ENCODE peak calls at places on chromosomes 16 and 17, in four cellular contexts. One of them, this sample, is unnamed.

GRCh38 chr17:17264430-17264829 is 16.6 kb downstream of the COPS3 start:
- DNase-seq in psoas muscle: no peak
- DNase-seq in tibial artery: no peak
- DNase-seq in lower lobe of right lung: no peak
- DNase-seq in this sample: no peak

GRCh38 chr17:61232871-61233270 is 166.8 kb upstream of the TBX2 start:
- DNase-seq in psoas muscle: no peak
- DNase-seq in tibial artery: no peak
- DNase-seq in lower lobe of right lung: no peak
- DNase-seq in this sample: no peak

GRCh38 chr17:43897827-43898226 is 9.5 kb downstream of the MPP2 start:
- DNase-seq in lower lobe of right lung: no peak
- DNase-seq in psoas muscle: no peak
- DNase-seq in tibial artery: no peak
- DNase-seq in this sample: no peak

GRCh38 chr17:73210002-73210678 is 17.3 kb downstream of the COG1 start:
- DNase-seq in tibial artery: no peak
- DNase-seq in psoas muscle: no peak
- DNase-seq in lower lobe of right lung: no peak
- DNase-seq in this sample: no peak

GRCh38 chr17:31388770-31389672 is 2.5 kb upstream of the RAB11FIP4 start:
- DNase-seq in lower lobe of right lung: no peak
- DNase-seq in psoas muscle: no peak
- DNase-seq in tibial artery: peak; percentile 54
- DNase-seq in this sample: no peak

GRCh38 chr17:66373944-66374817 is 71.8 kb downstream of the PRKCA start:
- DNase-seq in tibial artery: no peak
- DNase-seq in psoas muscle: no peak
- DNase-seq in lower lobe of right lung: no peak
- DNase-seq in this sample: no peak

GRCh38 chr16:85454171-85454883 is 158.8 kb upstream of the GSE1 start:
- DNase-seq in lower lobe of right lung: no peak
- DNase-seq in psoas muscle: no peak
- DNase-seq in tibial artery: no peak
- DNase-seq in this sample: no peak

GRCh38 chr17:44976198-44976597 is 8.1 kb upstream of the C1QL1 start:
- DNase-seq in tibial artery: no peak
- DNase-seq in lower lobe of right lung: no peak
- DNase-seq in psoas muscle: no peak
- DNase-seq in this sample: no peak

GRCh38 chr17:19541445-19541844 is 7.8 kb downstream of the SLC47A1 start:
- DNase-seq in lower lobe of right lung: no peak
- DNase-seq in tibial artery: no peak
- DNase-seq in psoas muscle: no peak
- DNase-seq in this sample: no peak

GRCh38 chr16:53372942-53373871 is 61.1 kb upstream of the RBL2 start:
- DNase-seq in lower lobe of right lung: peak; percentile 84
- DNase-seq in tibial artery: no peak
- DNase-seq in psoas muscle: no peak
- DNase-seq in this sample: no peak

GRCh38 chr17:50266384-50267073 is 7.7 kb upstream of the TMEM92 start:
- DNase-seq in psoas muscle: no peak
- DNase-seq in tibial artery: peak; percentile 92
- DNase-seq in lower lobe of right lung: peak; percentile 71
- DNase-seq in this sample: peak; percentile 96

GRCh38 chr16:52561910-52562741 is 15.2 kb upstream of the TOX3 start:
- DNase-seq in tibial artery: no peak
- DNase-seq in psoas muscle: no peak
- DNase-seq in lower lobe of right lung: peak; percentile 54
- DNase-seq in this sample: no peak

GRCh38 chr17:40947929-40948328 is 10.5 kb upstream of the KRT23 start:
- DNase-seq in lower lobe of right lung: no peak
- DNase-seq in tibial artery: no peak
- DNase-seq in psoas muscle: no peak
- DNase-seq in this sample: no peak

GRCh38 chr17:44541884-44542581 is 15.3 kb upstream of the FZD2 start:
- DNase-seq in tibial artery: no peak
- DNase-seq in psoas muscle: no peak
- DNase-seq in lower lobe of right lung: no peak
- DNase-seq in this sample: peak; percentile 94

GRCh38 chr17:72683506-72684404 is 408.7 kb downstream of the SLC39A11 start:
- DNase-seq in tibial artery: peak; percentile 72
- DNase-seq in lower lobe of right lung: peak; percentile 65
- DNase-seq in psoas muscle: peak; percentile 58
- DNase-seq in this sample: no peak

GRCh38 chr17:8885968-8886674 is 18.6 kb upstream of the PIK3R6 start:
- DNase-seq in psoas muscle: no peak
- DNase-seq in tibial artery: no peak
- DNase-seq in lower lobe of right lung: peak; percentile 49
- DNase-seq in this sample: no peak

DNA sequence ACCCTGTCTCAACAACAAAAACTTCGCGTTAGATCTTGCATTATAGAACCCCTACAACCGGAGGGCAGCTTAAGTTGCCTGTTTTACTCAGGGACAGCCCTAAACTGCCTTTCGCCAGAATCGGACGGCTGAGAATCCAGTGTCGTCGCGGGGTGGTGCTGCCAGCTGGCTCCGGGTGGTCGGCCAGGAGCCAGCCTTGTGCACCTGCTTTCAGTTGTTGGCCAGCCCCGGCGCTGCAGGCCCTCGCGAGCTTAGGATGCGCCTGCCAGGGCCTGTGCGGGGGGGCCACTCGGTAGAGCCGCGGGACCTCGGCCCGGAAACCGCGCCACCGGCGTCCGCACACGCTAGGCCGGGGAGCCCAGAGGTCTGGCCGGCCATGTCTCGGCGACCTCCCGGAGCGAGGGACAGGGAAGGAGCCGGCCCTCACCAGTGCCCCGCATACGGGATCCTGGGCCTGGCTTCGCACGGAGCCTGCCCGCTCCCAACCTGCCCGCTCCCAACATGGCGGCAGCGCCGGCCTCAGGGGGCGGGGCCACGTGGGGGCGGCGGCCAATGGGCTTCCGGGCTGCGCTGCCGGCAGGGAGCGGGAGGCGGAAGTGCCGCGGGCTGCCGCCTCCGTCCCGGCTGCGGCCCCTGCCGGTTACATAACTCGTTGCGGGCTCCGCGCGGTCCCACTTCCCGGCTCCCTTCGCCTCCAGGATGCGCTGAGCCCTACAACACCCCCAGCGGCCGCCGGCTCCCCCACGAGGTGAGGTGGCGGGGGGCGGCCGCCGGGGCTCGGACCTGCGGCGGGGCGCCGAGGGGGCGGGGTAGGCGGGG is 14.2 kb downstream of the NAA60 start:
- DNase-seq in tibial artery: peak; percentile 92
- DNase-seq in psoas muscle: peak; percentile 97
- DNase-seq in lower lobe of right lung: peak; percentile 93
- DNase-seq in this sample: no peak
- TF ChIP-seq CTCF in tibial artery: peak; percentile 55
- TF ChIP-seq CTCF in psoas muscle: peak; percentile 57
- TF ChIP-seq CTCF in lower lobe of right lung: peak; percentile 49
- TF ChIP-seq CTCF in this sample: peak; percentile 70

GRCh38 chr16:87392823-87393679 is 915 bp downstream of the MAP1LC3B start:
- DNase-seq in psoas muscle: peak; percentile 72
- DNase-seq in lower lobe of right lung: peak; percentile 78
- DNase-seq in tibial artery: peak; percentile 81
- DNase-seq in this sample: peak; percentile 91
- TF ChIP-seq CTCF in psoas muscle: peak; percentile 30
- TF ChIP-seq CTCF in lower lobe of right lung: peak; percentile 34
- TF ChIP-seq CTCF in tibial artery: peak; percentile 28
- TF ChIP-seq CTCF in this sample: peak; percentile 72

DNA sequence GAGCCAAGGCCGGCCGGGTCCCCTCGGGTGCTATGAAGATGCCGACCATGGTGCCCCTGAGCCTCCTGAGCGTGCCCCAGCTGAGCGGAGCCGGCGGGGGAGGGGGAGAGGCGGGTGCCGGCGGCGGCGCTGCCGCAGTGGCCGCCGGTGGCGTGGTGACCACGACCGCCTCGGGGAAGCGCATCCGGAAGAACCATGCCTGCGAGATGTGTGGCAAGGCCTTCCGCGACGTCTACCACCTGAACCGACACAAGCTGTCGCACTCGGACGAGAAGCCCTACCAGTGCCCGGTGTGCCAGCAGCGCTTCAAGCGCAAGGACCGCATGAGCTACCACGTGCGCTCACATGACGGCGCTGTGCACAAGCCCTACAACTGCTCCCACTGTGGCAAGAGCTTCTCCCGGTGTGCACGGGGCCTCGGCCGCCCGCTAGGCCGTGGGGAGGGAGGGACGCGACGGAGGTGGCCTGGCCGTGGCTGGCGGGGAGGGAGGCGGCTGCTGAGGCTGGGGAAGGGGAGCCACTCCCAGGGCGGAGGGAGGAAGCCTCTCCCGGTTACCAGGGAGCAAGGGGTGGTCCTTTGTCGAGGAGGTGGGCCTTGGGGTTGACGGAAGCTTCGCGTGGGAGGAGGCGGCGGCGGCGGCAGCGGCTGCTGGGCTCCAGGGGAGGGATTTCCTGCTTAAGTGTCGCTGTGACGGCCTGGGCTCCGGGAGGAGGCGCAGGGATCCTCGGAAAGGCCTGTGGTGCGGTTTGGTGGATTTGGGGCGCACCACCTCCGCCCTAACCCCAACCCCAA is 1.3 kb downstream of the MAZ start:
- DNase-seq in lower lobe of right lung: peak; percentile 92
- DNase-seq in psoas muscle: peak; percentile 94
- DNase-seq in tibial artery: peak; percentile 96
- DNase-seq in this sample: no peak
- TF ChIP-seq CTCF in lower lobe of right lung: peak; percentile 60
- TF ChIP-seq CTCF in psoas muscle: peak; percentile 32
- TF ChIP-seq CTCF in tibial artery: peak; percentile 43
- TF ChIP-seq CTCF in this sample: peak; percentile 76

DNA sequence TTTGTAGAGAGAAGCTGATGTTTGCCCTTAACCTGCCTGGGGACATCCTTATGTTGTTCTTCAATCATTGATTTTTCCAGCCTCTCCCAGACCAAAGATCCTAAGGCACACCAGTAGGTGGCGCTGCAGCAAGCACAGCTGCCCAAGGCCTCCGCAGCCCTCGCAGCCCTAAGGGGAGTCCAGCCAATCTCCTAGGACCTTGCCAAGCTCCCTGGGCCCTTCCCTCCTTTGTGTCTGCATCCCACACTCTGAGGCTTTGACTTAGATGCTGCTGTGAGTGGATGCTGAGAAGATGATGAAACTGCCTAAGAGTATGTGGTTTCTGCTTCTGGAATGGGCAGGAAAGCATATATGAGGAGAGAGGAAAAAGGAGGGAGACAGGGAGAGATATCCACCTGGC is 47.1 kb downstream of the SPACA3 start:
- DNase-seq in tibial artery: no peak
- DNase-seq in lower lobe of right lung: no peak
- DNase-seq in psoas muscle: no peak
- DNase-seq in this sample: no peak
- TF ChIP-seq CTCF in tibial artery: no peak
- TF ChIP-seq CTCF in lower lobe of right lung: peak; percentile 58
- TF ChIP-seq CTCF in psoas muscle: peak; percentile 60
- TF ChIP-seq CTCF in this sample: peak; percentile 70

DNA sequence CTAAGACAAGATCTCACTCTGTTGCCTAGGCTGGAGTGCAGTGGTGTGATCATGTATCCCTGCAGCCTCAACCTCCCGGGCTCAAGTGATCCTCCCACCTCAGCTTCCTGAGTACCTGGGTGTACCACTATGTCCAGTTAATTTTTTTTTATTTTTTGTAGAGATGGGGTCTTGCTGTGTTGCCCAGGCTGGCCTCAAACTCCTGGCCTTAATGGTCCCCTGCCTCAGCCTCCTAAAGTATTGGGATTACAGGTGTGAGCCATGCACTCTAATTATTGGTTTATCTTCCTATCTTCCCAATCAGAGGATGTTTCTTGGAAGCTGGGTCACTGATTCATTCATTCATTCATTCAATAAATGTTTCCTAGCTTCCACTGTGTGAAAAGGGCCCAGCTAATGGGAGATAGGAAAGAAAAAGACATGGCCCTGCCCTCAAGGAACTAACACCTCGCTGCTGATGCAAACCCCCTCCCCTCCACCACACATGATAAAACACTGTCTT is 8.5 kb downstream of the ASPHD1 start:
- DNase-seq in psoas muscle: no peak
- DNase-seq in lower lobe of right lung: no peak
- DNase-seq in tibial artery: no peak
- DNase-seq in this sample: peak; percentile 2
- TF ChIP-seq CTCF in psoas muscle: no peak
- TF ChIP-seq CTCF in lower lobe of right lung: no peak
- TF ChIP-seq CTCF in tibial artery: no peak
- TF ChIP-seq CTCF in this sample: no peak

DNA sequence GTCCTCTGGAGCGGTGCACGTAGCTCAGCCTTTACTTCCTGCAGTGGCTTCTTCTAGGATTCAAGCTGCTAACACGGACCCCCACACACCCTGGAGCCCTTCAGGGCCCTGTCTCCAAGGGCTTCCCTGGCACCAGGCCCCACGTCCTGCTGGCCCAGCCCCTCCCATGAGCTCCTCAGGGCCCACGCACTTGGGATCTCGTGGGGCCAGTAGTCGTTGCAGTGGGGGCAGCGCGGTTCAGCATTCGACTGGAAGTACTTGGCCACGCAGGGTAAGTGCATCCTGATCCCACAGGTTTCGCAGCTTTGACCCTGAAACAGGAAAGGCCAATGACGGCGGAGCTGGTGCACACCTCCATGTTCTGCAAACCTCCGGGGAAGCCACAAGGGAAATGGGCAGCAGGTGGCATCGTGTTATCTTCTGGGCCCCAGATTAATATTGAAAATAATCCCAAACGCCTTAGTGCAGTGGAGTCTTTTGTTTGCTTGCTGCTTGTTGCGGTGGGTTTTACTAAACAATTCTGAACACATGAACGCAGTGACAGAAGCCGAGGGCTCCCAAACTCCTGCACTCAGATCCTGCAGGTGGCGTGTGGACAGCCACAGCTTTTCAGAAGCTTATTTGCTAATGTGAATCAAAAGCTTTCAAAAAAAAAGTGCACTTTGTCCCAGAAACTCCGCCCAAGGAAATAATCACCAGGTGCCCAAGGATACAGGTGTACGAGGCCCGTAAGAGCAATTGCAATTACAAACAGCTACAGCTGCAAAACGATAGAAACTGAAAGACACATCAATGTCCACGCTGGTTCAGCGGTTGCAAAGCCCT is 22.4 kb downstream of the KDM8 start:
- DNase-seq in psoas muscle: peak; percentile 44
- DNase-seq in lower lobe of right lung: peak; percentile 43
- DNase-seq in tibial artery: no peak
- DNase-seq in this sample: peak; percentile 75
- TF ChIP-seq CTCF in psoas muscle: no peak
- TF ChIP-seq CTCF in lower lobe of right lung: no peak
- TF ChIP-seq CTCF in tibial artery: no peak
- TF ChIP-seq CTCF in this sample: no peak

DNA sequence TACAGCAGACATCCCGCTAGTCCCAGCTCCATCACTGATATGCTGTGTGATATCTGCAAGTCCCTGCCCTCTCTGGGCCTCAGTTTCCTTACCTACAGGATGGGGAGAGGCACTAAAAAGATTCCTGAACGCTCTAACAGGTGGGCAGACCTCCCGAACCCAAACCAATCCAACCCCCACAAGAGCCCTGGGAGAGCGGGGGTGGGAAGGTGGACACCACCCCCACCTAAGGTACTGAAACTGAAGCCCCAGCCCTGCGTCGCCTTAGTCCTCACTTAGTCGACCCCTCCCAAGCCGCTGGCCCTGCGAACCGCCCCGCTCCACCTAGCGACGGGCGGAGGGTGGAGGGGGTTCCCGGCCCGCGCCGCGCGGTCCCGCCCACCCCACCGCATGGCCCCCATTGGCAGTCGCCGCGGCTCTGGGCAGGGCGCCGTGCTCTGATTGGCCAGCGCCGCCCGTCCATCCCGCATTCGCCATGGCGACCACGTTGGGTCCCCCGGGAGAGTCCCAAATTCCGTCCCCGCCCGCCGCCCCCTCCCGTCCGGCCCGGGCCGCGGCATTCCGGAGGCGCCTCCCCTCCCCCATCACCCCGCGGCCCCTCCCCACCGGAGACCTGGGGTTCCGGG is 578 bp downstream of the CCDC102A start:
- DNase-seq in tibial artery: peak; percentile 97
- DNase-seq in lower lobe of right lung: peak; percentile 95
- DNase-seq in psoas muscle: peak; percentile 96
- DNase-seq in this sample: no peak
- TF ChIP-seq CTCF in tibial artery: no peak
- TF ChIP-seq CTCF in lower lobe of right lung: peak; percentile 20
- TF ChIP-seq CTCF in psoas muscle: peak; percentile 27
- TF ChIP-seq CTCF in this sample: peak; percentile 49